ENCODE peak calls at places on chromosomes 13 and 19, in seven cellular contexts. One of them, this sample, is unnamed. For H3K36me3, the result is how much of the 10 kb centered on the place peaks cover.

GRCh38 chr13:25286308-25286968 is 850 bp downstream of the MTMR6 start:
- DNase-seq in tibial artery: no peak
- DNase-seq in GM23248: peak
- DNase-seq in GM23338: peak
- DNase-seq in effector memory CD4-positive, alpha-beta T cell: peak
- DNase-seq in breast epithelium: no peak
- DNase-seq in body of pancreas: peak
- DNase-seq in this sample: peak

GRCh38 chr19:55702131-55702627 is 27.2 kb downstream of the EPN1 start:
- DNase-seq in tibial artery: no peak
- DNase-seq in GM23248: no peak
- DNase-seq in GM23338: peak
- DNase-seq in effector memory CD4-positive, alpha-beta T cell: no peak
- DNase-seq in breast epithelium: no peak
- DNase-seq in body of pancreas: peak
- DNase-seq in this sample: no peak

GRCh38 chr13:21106089-21106488 is 44.7 kb upstream of the LATS2 start:
- DNase-seq in tibial artery: no peak
- DNase-seq in GM23248: peak
- DNase-seq in GM23338: no peak
- DNase-seq in effector memory CD4-positive, alpha-beta T cell: no peak
- DNase-seq in breast epithelium: no peak
- DNase-seq in body of pancreas: no peak
- DNase-seq in this sample: no peak

GRCh38 chr13:65378943-65379519 is 1851.1 kb downstream of the PCDH9 start:
- DNase-seq in tibial artery: no peak
- DNase-seq in GM23248: no peak
- DNase-seq in GM23338: peak
- DNase-seq in effector memory CD4-positive, alpha-beta T cell: no peak
- DNase-seq in breast epithelium: no peak
- DNase-seq in body of pancreas: no peak
- DNase-seq in this sample: no peak

GRCh38 chr19:20167020-20167644 is at the start of gene ZNF486:
- DNase-seq in tibial artery: peak
- DNase-seq in GM23248: peak
- DNase-seq in GM23338: peak
- DNase-seq in effector memory CD4-positive, alpha-beta T cell: peak
- DNase-seq in breast epithelium: peak
- DNase-seq in body of pancreas: peak
- DNase-seq in this sample: peak

GRCh38 chr19:48506138-48506733 is 5.4 kb downstream of the LMTK3 start:
- DNase-seq in tibial artery: no peak
- DNase-seq in GM23248: peak
- DNase-seq in GM23338: peak
- DNase-seq in effector memory CD4-positive, alpha-beta T cell: no peak
- DNase-seq in breast epithelium: no peak
- DNase-seq in body of pancreas: no peak
- DNase-seq in this sample: no peak

GRCh38 chr19:17095141-17095919 is 19.8 kb downstream of the MYO9B start:
- DNase-seq in tibial artery: peak
- DNase-seq in GM23248: peak
- DNase-seq in GM23338: no peak
- DNase-seq in effector memory CD4-positive, alpha-beta T cell: no peak
- DNase-seq in breast epithelium: no peak
- DNase-seq in body of pancreas: peak
- DNase-seq in this sample: no peak

GRCh38 chr13:68099616-68100015 is 869.5 kb upstream of the PCDH9 start:
- DNase-seq in tibial artery: no peak
- DNase-seq in GM23248: peak
- DNase-seq in GM23338: no peak
- DNase-seq in effector memory CD4-positive, alpha-beta T cell: no peak
- DNase-seq in breast epithelium: no peak
- DNase-seq in body of pancreas: no peak
- DNase-seq in this sample: no peak

GRCh38 chr13:39415403-39415802 is 187.6 kb downstream of the LHFPL6 start:
- DNase-seq in tibial artery: peak
- DNase-seq in GM23248: peak
- DNase-seq in GM23338: peak
- DNase-seq in effector memory CD4-positive, alpha-beta T cell: no peak
- DNase-seq in breast epithelium: peak
- DNase-seq in body of pancreas: peak
- DNase-seq in this sample: no peak

GRCh38 chr13:28204690-28205443 is 66.5 kb downstream of the PAN3 start:
- DNase-seq in tibial artery: no peak
- DNase-seq in GM23248: no peak
- DNase-seq in GM23338: no peak
- DNase-seq in effector memory CD4-positive, alpha-beta T cell: no peak
- DNase-seq in breast epithelium: no peak
- DNase-seq in body of pancreas: no peak
- DNase-seq in this sample: peak

GRCh38 chr19:49417090-49417489 is 6.2 kb downstream of the PTH2 start:
- DNase-seq in tibial artery: no peak
- DNase-seq in GM23248: no peak
- DNase-seq in GM23338: no peak
- DNase-seq in effector memory CD4-positive, alpha-beta T cell: no peak
- DNase-seq in breast epithelium: no peak
- DNase-seq in body of pancreas: no peak
- DNase-seq in this sample: no peak

GRCh38 chr13:67932991-67933390 is 702.9 kb upstream of the PCDH9 start:
- DNase-seq in tibial artery: no peak
- DNase-seq in GM23248: no peak
- DNase-seq in GM23338: no peak
- DNase-seq in effector memory CD4-positive, alpha-beta T cell: no peak
- DNase-seq in breast epithelium: no peak
- DNase-seq in body of pancreas: no peak
- DNase-seq in this sample: no peak

GRCh38 chr13:112733661-112734379 is 44.0 kb downstream of the ATP11A start:
- DNase-seq in tibial artery: no peak
- DNase-seq in GM23248: no peak
- DNase-seq in GM23338: peak
- DNase-seq in effector memory CD4-positive, alpha-beta T cell: no peak
- DNase-seq in breast epithelium: no peak
- DNase-seq in body of pancreas: peak
- DNase-seq in this sample: no peak

GRCh38 chr13:63490149-63490548 is 2074.5 kb upstream of the PCDH20 start:
- DNase-seq in tibial artery: no peak
- DNase-seq in GM23248: no peak
- DNase-seq in GM23338: no peak
- DNase-seq in effector memory CD4-positive, alpha-beta T cell: no peak
- DNase-seq in breast epithelium: no peak
- DNase-seq in body of pancreas: no peak
- DNase-seq in this sample: no peak

GRCh38 chr19:58218899-58219298 is 9.8 kb upstream of the ZNF544 start:
- DNase-seq in tibial artery: no peak
- DNase-seq in GM23248: peak
- DNase-seq in GM23338: peak
- DNase-seq in effector memory CD4-positive, alpha-beta T cell: no peak
- DNase-seq in breast epithelium: no peak
- DNase-seq in body of pancreas: no peak
- DNase-seq in this sample: no peak

GRCh38 chr13:100392709-100393630 is 195.6 kb downstream of the GGACT start:
- DNase-seq in tibial artery: peak
- DNase-seq in GM23248: peak
- DNase-seq in GM23338: peak
- DNase-seq in effector memory CD4-positive, alpha-beta T cell: peak
- DNase-seq in breast epithelium: peak
- DNase-seq in body of pancreas: peak
- DNase-seq in this sample: no peak

GRCh38 chr19:52231154-52231565 is 38.2 kb upstream of the ZNF766 start:
- DNase-seq in tibial artery: no peak
- DNase-seq in GM23248: peak
- DNase-seq in GM23338: no peak
- DNase-seq in effector memory CD4-positive, alpha-beta T cell: no peak
- DNase-seq in breast epithelium: no peak
- DNase-seq in body of pancreas: no peak
- DNase-seq in this sample: no peak

GRCh38 chr19:48372904-48373303 is 8.7 kb downstream of the SYNGR4 start:
- DNase-seq in tibial artery: no peak
- DNase-seq in GM23248: peak
- DNase-seq in GM23338: no peak
- DNase-seq in effector memory CD4-positive, alpha-beta T cell: no peak
- DNase-seq in breast epithelium: no peak
- DNase-seq in body of pancreas: peak
- DNase-seq in this sample: no peak

GRCh38 chr19:4859697-4860096 is 7.8 kb downstream of the PLIN3 start:
- DNase-seq in tibial artery: no peak
- DNase-seq in GM23248: no peak
- DNase-seq in GM23338: no peak
- DNase-seq in effector memory CD4-positive, alpha-beta T cell: no peak
- DNase-seq in breast epithelium: no peak
- DNase-seq in body of pancreas: no peak
- DNase-seq in this sample: no peak
- H3K36me3 ChIP-seq in tibial artery: half or more
- H3K36me3 ChIP-seq in GM23248: half or more
- H3K36me3 ChIP-seq in GM23338: under half
- H3K36me3 ChIP-seq in effector memory CD4-positive, alpha-beta T cell: under half
- H3K36me3 ChIP-seq in breast epithelium: under half
- H3K36me3 ChIP-seq in body of pancreas: under half
- H3K36me3 ChIP-seq in this sample: under half

GRCh38 chr19:35777961-35778360 is 2.6 kb downstream of the ARHGAP33 start:
- DNase-seq in tibial artery: no peak
- DNase-seq in GM23248: no peak
- DNase-seq in GM23338: no peak
- DNase-seq in effector memory CD4-positive, alpha-beta T cell: no peak
- DNase-seq in breast epithelium: no peak
- DNase-seq in body of pancreas: no peak
- DNase-seq in this sample: no peak

GRCh38 chr19:35775298-35776101 is at the start of gene ARHGAP33:
- DNase-seq in tibial artery: peak
- DNase-seq in GM23248: peak
- DNase-seq in GM23338: peak
- DNase-seq in effector memory CD4-positive, alpha-beta T cell: peak
- DNase-seq in breast epithelium: peak
- DNase-seq in body of pancreas: peak
- DNase-seq in this sample: peak

GRCh38 chr19:35779033-35779432 is 3.7 kb downstream of the ARHGAP33 start:
- DNase-seq in tibial artery: no peak
- DNase-seq in GM23248: no peak
- DNase-seq in GM23338: no peak
- DNase-seq in effector memory CD4-positive, alpha-beta T cell: no peak
- DNase-seq in breast epithelium: no peak
- DNase-seq in body of pancreas: no peak
- DNase-seq in this sample: no peak

GRCh38 chr19:35776102-35776788 is 881 bp downstream of the ARHGAP33 start:
- DNase-seq in tibial artery: no peak
- DNase-seq in GM23248: peak
- DNase-seq in GM23338: peak
- DNase-seq in effector memory CD4-positive, alpha-beta T cell: no peak
- DNase-seq in breast epithelium: no peak
- DNase-seq in body of pancreas: no peak
- DNase-seq in this sample: no peak

DNA sequence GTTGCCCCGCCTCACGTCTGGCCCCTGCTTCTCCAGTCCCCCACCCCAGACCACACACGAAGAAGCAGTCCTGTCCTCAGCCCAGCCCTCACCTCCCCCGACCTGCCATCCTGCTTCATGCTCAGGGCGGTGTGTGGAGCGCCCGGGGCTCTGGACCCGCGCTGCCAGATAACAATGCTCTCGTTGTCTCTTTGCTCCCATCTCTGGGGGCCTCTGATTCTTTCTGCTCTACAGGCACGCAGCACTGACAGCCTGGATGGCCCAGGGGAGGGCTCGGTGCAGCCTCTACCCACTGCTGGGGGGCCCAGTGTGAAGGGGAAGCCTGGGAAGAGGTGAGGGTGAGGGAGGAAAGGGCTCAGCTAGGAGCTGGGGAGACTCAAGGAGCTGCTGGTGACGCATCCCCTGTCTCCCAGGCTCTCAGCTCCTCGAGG is 2.1 kb downstream of the ARHGAP33 start:
- DNase-seq in tibial artery: no peak
- DNase-seq in GM23248: no peak
- DNase-seq in GM23338: peak
- DNase-seq in effector memory CD4-positive, alpha-beta T cell: no peak
- DNase-seq in breast epithelium: no peak
- DNase-seq in body of pancreas: no peak
- DNase-seq in this sample: no peak
- H3K4me3 ChIP-seq in tibial artery: no peak
- H3K4me3 ChIP-seq in GM23248: no peak
- H3K4me3 ChIP-seq in GM23338: peak
- H3K4me3 ChIP-seq in effector memory CD4-positive, alpha-beta T cell: no peak
- H3K4me3 ChIP-seq in breast epithelium: no peak
- H3K4me3 ChIP-seq in body of pancreas: no peak
- H3K4me3 ChIP-seq in this sample: no peak

GRCh38 chr13:92538164-92538563 is 688.4 kb upstream of the GPC6 start:
- DNase-seq in tibial artery: no peak
- DNase-seq in GM23248: no peak
- DNase-seq in GM23338: no peak
- DNase-seq in effector memory CD4-positive, alpha-beta T cell: no peak
- DNase-seq in breast epithelium: no peak
- DNase-seq in body of pancreas: no peak
- DNase-seq in this sample: no peak

GRCh38 chr13:92535222-92536006 is 691.2 kb upstream of the GPC6 start:
- DNase-seq in tibial artery: no peak
- DNase-seq in GM23248: no peak
- DNase-seq in GM23338: no peak
- DNase-seq in effector memory CD4-positive, alpha-beta T cell: no peak
- DNase-seq in breast epithelium: no peak
- DNase-seq in body of pancreas: no peak
- DNase-seq in this sample: no peak

GRCh38 chr13:92537485-92537884 is 689.1 kb upstream of the GPC6 start:
- DNase-seq in tibial artery: no peak
- DNase-seq in GM23248: no peak
- DNase-seq in GM23338: no peak
- DNase-seq in effector memory CD4-positive, alpha-beta T cell: no peak
- DNase-seq in breast epithelium: no peak
- DNase-seq in body of pancreas: no peak
- DNase-seq in this sample: no peak
- H3K36me3 ChIP-seq in tibial artery: under half
- H3K36me3 ChIP-seq in GM23248: under half
- H3K36me3 ChIP-seq in GM23338: under half
- H3K36me3 ChIP-seq in effector memory CD4-positive, alpha-beta T cell: under half
- H3K36me3 ChIP-seq in breast epithelium: under half
- H3K36me3 ChIP-seq in body of pancreas: under half
- H3K36me3 ChIP-seq in this sample: under half

DNA sequence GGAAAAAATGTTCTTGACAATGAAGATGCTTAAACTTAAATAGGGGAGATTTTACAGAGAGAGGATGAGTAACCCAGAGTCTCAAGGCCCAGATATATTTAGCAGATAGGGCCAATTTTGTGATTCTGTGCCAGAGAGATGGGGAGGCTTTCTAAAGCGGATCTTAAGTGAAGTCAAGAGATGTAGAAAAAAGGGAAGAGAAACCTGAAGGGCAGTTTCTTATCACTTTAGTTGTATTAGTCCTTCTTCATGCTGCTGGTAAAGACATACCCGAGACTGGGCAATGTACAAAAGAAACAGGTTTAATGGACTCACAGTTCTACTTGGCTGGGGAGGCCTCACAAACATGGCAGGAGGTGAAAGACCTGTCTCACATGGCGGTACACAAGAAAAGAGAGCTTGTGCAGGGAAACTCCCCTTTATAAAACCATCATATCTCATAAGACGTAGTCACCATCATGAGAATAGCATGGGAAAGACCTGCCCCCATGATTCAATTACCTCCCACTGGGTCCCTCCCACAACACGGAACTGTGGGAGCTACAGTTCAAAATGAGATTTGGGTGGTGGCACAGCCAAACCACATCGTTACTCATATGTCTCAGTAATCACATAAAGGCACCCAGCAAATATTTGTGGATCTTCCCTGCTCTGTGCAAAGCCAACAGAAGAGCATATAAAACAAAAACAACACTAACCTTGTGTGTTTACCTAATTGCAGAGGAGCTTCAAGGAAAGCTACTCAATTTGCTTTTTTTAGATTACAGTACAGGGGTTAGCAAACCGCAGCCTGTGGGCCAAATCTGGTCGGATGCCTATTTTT is 102.6 kb upstream of the MYCBP2 start:
- DNase-seq in tibial artery: no peak
- DNase-seq in GM23248: peak
- DNase-seq in GM23338: no peak
- DNase-seq in effector memory CD4-positive, alpha-beta T cell: no peak
- DNase-seq in breast epithelium: no peak
- DNase-seq in body of pancreas: no peak
- DNase-seq in this sample: peak
- H3K4me3 ChIP-seq in tibial artery: no peak
- H3K4me3 ChIP-seq in GM23248: no peak
- H3K4me3 ChIP-seq in GM23338: no peak
- H3K4me3 ChIP-seq in effector memory CD4-positive, alpha-beta T cell: no peak
- H3K4me3 ChIP-seq in breast epithelium: no peak
- H3K4me3 ChIP-seq in body of pancreas: no peak
- H3K4me3 ChIP-seq in this sample: peak

This sample was measured in GM06990.